ENCODE peak calls at places on chromosomes 13 and 19, in four cellular contexts. H is ascending aorta, A is IMR-90, M is HCT116. F is an unnamed sample. For H3K27me3, the result is how much of the 10 kb centered on the place peaks cover.

GRCh38 chr13:42860485-42860884 is 79.1 kb downstream of the FAM216B start:
- DNase-seq in H (no peak), A (no peak), M (no peak), F (no peak)

GRCh38 chr19:35264281-35265125 is 4.3 kb upstream of the USF2 start:
- DNase-seq in H (peak), A (no peak), M (no peak), F (no peak)

GRCh38 chr19:13637664-13638063 is 126.7 kb upstream of the MRI1 start:
- DNase-seq in H (no peak), A (peak), M (peak), F (peak)

GRCh38 chr19:53101518-53101917 is 1.7 kb downstream of the ZNF160 start:
- DNase-seq in H (no peak), A (peak), M (no peak), F (peak)

GRCh38 chr19:11576186-11576585 is 1.3 kb downstream of the ACP5 start:
- DNase-seq in H (no peak), A (no peak), M (no peak), F (no peak)

GRCh38 chr19:21045028-21045427 is 24.6 kb downstream of the ZNF430 start:
- DNase-seq in H (no peak), A (no peak), M (no peak), F (no peak)

GRCh38 chr19:20423381-20424207 is 142.0 kb downstream of the ZNF737 start:
- DNase-seq in H (peak), A (peak), M (no peak), F (peak)

GRCh38 chr19:19224150-19224851 is 12.5 kb downstream of the NCAN start:
- DNase-seq in H (no peak), A (no peak), M (no peak), F (no peak)

GRCh38 chr13:99859178-99860177 is 112.1 kb downstream of the ZIC5 start:
- DNase-seq in H (no peak), A (no peak), M (no peak), F (no peak)

GRCh38 chr13:39313721-39314120 is 275.5 kb downstream of the NHLRC3 start:
- DNase-seq in H (no peak), A (no peak), M (no peak), F (no peak)

GRCh38 chr19:50365434-50366306 is at the start of gene NAPSA:
- DNase-seq in H (no peak), A (no peak), M (no peak), F (no peak)

GRCh38 chr13:38951525-38952313 is 38.9 kb downstream of the STOML3 start:
- DNase-seq in H (no peak), A (no peak), M (no peak), F (no peak)

GRCh38 chr19:38266070-38266469 is 1.7 kb downstream of the SPINT2 start:
- DNase-seq in H (no peak), A (no peak), M (no peak), F (no peak)

GRCh38 chr13:75425216-75426009 is 56.6 kb downstream of the TBC1D4 start:
- DNase-seq in H (no peak), A (no peak), M (no peak), F (no peak)

GRCh38 chr19:5805465-5806132 is 732 bp downstream of the NRTN start:
- DNase-seq in H (no peak), A (peak), M (no peak), F (peak)

GRCh38 chr19:5803752-5804515 is 933 bp upstream of the NRTN start:
- DNase-seq in H (peak), A (peak), M (peak), F (peak)

GRCh38 chr19:5806133-5806489 is 1.2 kb downstream of the NRTN start:
- DNase-seq in H (no peak), A (no peak), M (no peak), F (no peak)

GRCh38 chr19:5803441-5803751 is 1.5 kb upstream of the NRTN start:
- DNase-seq in H (no peak), A (no peak), M (no peak), F (no peak)

DNA sequence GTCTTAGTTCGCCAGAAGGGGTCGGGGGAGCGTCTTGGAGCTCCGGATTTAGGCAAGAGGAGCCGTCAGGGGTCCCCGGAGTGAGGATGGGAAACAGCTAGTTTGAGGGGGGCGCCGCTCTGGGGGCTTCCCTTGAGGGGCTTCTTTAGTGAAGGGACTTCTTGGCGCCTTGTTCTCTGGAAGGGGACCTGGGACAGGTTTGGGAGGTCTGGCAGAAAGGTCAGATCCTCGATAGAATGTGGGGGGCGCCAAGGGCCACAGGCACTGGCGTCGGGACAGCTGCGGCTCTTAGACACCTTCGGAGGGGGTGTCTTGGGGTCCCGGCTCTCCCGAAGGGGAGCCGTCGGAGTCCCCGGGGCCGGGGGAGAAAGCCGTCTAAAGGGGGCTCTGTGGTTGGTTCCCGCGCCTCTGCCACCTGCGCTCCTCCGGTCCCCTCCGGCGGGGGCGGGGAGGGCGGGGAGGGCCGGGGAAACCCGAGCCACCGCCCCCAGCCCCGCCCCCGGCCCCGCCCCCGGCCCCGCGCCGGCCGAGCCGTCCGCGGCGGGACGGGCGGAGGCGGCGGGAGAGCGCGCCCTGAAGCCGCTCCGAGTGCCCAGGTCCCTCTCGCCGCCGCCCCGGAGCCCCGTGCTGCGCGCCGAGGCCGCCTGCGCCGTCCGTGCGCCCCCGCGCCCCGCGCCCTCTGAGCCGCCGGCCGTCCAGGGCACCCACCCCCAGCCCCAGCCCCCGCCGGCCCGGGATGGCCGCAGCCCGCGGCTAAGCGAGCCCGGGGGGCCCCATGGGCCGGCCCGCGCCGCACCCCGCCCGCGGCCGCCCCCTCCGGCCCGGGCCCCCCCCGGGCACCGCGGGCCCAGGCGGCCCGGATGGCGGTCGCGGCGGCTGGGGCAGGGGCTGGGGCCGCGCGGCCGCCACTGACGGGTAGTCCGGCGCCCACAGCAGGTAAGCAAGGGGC is at the start of gene NRTN:
- DNase-seq in H (no peak), A (no peak), M (no peak), F (no peak)
- H3K27me3 ChIP-seq in H (under half), A (under half), M (under half), F (under half)

GRCh38 chr13:109789262-109789661 is 2.9 kb upstream of the IRS2 start:
- DNase-seq in H (no peak), A (no peak), M (no peak), F (no peak)

GRCh38 chr13:109790071-109790470 is 3.7 kb upstream of the IRS2 start:
- DNase-seq in H (no peak), A (no peak), M (no peak), F (no peak)

GRCh38 chr13:109788372-109789195 is 2.2 kb upstream of the IRS2 start:
- DNase-seq in H (no peak), A (no peak), M (no peak), F (no peak)

GRCh38 chr13:109792416-109793090 is 6.2 kb upstream of the IRS2 start:
- DNase-seq in H (no peak), A (no peak), M (no peak), F (no peak)

DNA sequence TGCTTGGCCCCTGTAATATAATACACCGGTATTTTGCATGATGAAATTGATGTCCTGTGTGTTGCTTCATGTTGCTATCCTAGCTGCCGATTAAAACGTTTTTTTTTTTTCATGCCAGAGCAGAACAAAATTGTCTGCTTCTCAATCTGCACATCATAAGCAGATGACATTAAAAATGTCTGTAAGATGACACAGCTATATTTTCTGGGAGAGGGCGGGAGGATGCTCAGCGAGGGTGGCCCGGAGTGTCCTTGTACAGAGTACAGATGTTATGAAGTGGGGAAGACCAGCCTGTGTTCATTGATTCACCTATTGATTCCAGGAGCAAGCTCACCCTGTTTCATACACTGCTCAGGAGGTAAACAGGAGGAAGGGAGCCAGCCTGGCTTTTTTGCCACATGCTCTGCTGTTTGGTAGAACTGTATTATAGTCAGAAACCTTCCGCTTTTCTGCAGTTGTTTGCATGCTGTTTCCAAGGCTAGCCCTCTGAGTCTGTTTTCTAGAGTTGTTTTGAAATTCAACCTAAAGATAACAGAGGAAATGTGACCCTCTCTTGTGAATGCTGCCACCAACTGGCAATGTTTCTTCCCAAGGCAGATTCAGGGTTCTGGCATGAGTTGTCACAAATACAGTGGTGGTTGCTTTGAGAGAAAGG is 4.7 kb upstream of the IRS2 start:
- DNase-seq in H (no peak), A (peak), M (no peak), F (peak)
- TF ChIP-seq CTCF in H (no peak), A (peak), M (peak), F (peak)

GRCh38 chr19:4590559-4590958 is 31.1 kb upstream of the SEMA6B start:
- DNase-seq in H (no peak), A (no peak), M (no peak), F (no peak)
- H3K27me3 ChIP-seq in H (under half), A (under half), M (under half), F (under half)

GRCh38 chr13:24671367-24672117 is 8.7 kb upstream of the ATP12A start:
- DNase-seq in H (peak), A (peak), M (peak), F (peak)
- TF ChIP-seq CTCF in H (peak), A (peak), M (peak), F (peak)

DNA sequence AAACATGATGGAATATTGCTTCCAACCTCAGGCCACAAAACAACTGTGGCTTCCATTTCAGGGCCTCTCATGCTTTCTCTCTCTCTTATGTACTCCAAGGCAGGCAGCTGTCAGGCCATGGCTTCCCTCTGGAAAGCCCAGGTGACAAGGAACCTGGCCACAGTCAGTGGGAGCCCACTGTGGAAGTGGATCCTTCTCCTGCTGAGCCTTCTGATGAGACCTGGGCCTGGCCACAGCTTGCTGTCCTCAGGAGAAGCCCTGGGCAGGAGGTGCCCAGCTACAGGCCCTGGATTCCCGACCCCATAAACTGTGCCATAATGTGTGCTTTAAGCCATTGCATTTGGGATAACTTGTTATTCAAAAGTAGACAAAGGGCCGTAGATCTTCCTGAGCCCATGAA is 71.2 kb downstream of the SPACA7 start:
- DNase-seq in H (no peak), A (no peak), M (no peak), F (no peak)
- H3K27me3 ChIP-seq in H (under half), A (under half), M (under half), F (under half)